ENCODE peak calls at places on chromosomes 2 and 18, in ten cellular contexts. K is OCI-LY7, H is GM12864, V is thoracic aorta, F is AG09319, A is HFF-Myc, M is H9, O is cardiac muscle cell, Q is IMR-90, C is retinal pigment epithelial cell. Z is an unnamed sample.

GRCh38 chr18:79524181-79525078 is 128.7 kb downstream of the NFATC1 start:
- DNase-seq in M (peak), H (no peak), Q (no peak), C (no peak), O (no peak), K (peak), F (no peak), V (no peak), A (no peak), Z (no peak)

GRCh38 chr2:187553908-187554703 is at the start of gene TFPI:
- DNase-seq in Q (peak), F (no peak), C (no peak), O (peak), K (no peak), H (no peak), V (no peak), M (no peak), A (peak), Z (peak)

GRCh38 chr2:158192515-158193234 is 91.0 kb downstream of the UPP2 start:
- DNase-seq in O (no peak), M (no peak), Q (no peak), A (no peak), K (no peak), F (no peak), V (no peak), H (no peak), C (no peak), Z (no peak)

GRCh38 chr18:22167091-22167470 is 2.3 kb upstream of the GATA6 start:
- DNase-seq in O (peak), F (no peak), H (no peak), A (no peak), C (no peak), K (no peak), M (no peak), Q (no peak), V (no peak), Z (peak)

GRCh38 chr2:102126660-102127059 is 15.9 kb upstream of the IL1R1 start:
- DNase-seq in M (no peak), K (no peak), A (no peak), H (no peak), C (no peak), O (no peak), V (no peak), Q (peak), F (no peak), Z (no peak)

GRCh38 chr2:27237341-27237945 is 20.3 kb downstream of the CAD start:
- DNase-seq in O (no peak), A (no peak), F (no peak), K (no peak), M (no peak), C (no peak), V (no peak), Q (no peak), H (no peak), Z (no peak)

GRCh38 chr18:59428018-59428417 is 69.0 kb upstream of the LMAN1 start:
- DNase-seq in F (no peak), Q (no peak), A (no peak), M (no peak), C (no peak), K (no peak), O (no peak), H (no peak), V (no peak), Z (no peak)

GRCh38 chr2:182650704-182651103 is 65.4 kb upstream of the DNAJC10 start:
- DNase-seq in O (peak), K (peak), H (no peak), Q (peak), A (peak), M (no peak), V (no peak), C (no peak), F (peak), Z (no peak)

GRCh38 chr2:120715356-120715755 is 20.3 kb upstream of the GLI2 start:
- DNase-seq in Q (no peak), C (no peak), M (no peak), O (no peak), K (no peak), V (no peak), F (no peak), A (no peak), H (no peak), Z (no peak)

GRCh38 chr2:174535757-174536703 is 49.2 kb upstream of the GPR155 start:
- DNase-seq in V (no peak), M (no peak), O (no peak), A (no peak), K (peak), C (no peak), Q (no peak), F (no peak), H (no peak), Z (no peak)

GRCh38 chr2:237156131-237156856 is 70.6 kb downstream of the COPS8 start:
- DNase-seq in F (peak), V (peak), Q (peak), K (no peak), C (no peak), O (peak), H (no peak), A (no peak), M (no peak), Z (no peak)

GRCh38 chr2:129769402-129769991 is 210.0 kb upstream of the RAB6C start:
- DNase-seq in H (no peak), Q (no peak), A (no peak), O (no peak), V (no peak), C (no peak), F (no peak), M (no peak), K (no peak), Z (no peak)

GRCh38 chr18:76943542-76944339 is 121.4 kb downstream of the ZNF236 start:
- DNase-seq in C (no peak), H (no peak), F (peak), A (no peak), K (no peak), O (peak), V (no peak), M (no peak), Q (peak), Z (no peak)

GRCh38 chr2:85754313-85755095 is 713 bp downstream of the ATOH8 start:
- DNase-seq in A (no peak), M (peak), F (no peak), C (no peak), H (no peak), V (no peak), O (peak), Q (peak), K (no peak), Z (peak)

GRCh38 chr18:55587341-55588000 is 521 bp downstream of the TCF4 start:
- DNase-seq in O (peak), M (peak), A (peak), C (no peak), H (no peak), Q (peak), F (no peak), K (peak), V (no peak), Z (no peak)

GRCh38 chr2:26687785-26688184 is 4.7 kb upstream of the KCNK3 start:
- DNase-seq in O (no peak), V (no peak), M (no peak), K (no peak), Q (no peak), H (no peak), C (no peak), A (no peak), F (no peak), Z (no peak)

GRCh38 chr2:1440581-1440980 is 27.3 kb downstream of the TPO start:
- DNase-seq in H (no peak), F (no peak), O (no peak), K (no peak), Q (no peak), V (no peak), C (no peak), M (no peak), A (no peak), Z (no peak)

GRCh38 chr2:48795065-48795464 is 39.5 kb upstream of the LHCGR start:
- DNase-seq in H (no peak), O (no peak), V (no peak), F (no peak), Q (no peak), M (no peak), A (no peak), K (no peak), C (no peak), Z (no peak)

GRCh38 chr2:101830555-101830954 is 133.0 kb downstream of the MAP4K4 start:
- DNase-seq in C (peak), M (no peak), A (no peak), K (no peak), H (peak), F (no peak), O (peak), V (no peak), Q (peak), Z (peak)

GRCh38 chr2:199460101-199460671 is 2.4 kb upstream of the SATB2 start:
- DNase-seq in K (peak), O (peak), Q (peak), A (no peak), C (no peak), H (no peak), M (no peak), F (no peak), V (no peak), Z (no peak)

GRCh38 chr2:126860395-126860794 is 38.3 kb upstream of the TEX51 start:
- DNase-seq in K (no peak), F (no peak), A (no peak), O (no peak), V (no peak), Q (no peak), C (no peak), M (no peak), H (no peak), Z (no peak)

GRCh38 chr2:41711736-41712135 is 336.1 kb upstream of the PKDCC start:
- DNase-seq in Q (no peak), A (no peak), V (no peak), M (no peak), O (no peak), H (no peak), F (no peak), C (no peak), K (no peak), Z (no peak)

GRCh38 chr18:13276530-13277520 is 58.3 kb downstream of the LDLRAD4 start:
- DNase-seq in V (no peak), F (no peak), C (no peak), Q (no peak), K (no peak), M (no peak), O (no peak), H (no peak), A (no peak), Z (no peak)

GRCh38 chr18:14767474-14767873 is 19.5 kb downstream of the ANKRD30B start:
- DNase-seq in V (no peak), C (no peak), M (no peak), O (no peak), H (no peak), A (no peak), K (no peak), Q (no peak), F (no peak), Z (no peak)

GRCh38 chr18:66495844-66496243 is 108.0 kb downstream of the CDH19 start:
- DNase-seq in M (peak), H (peak), C (peak), A (no peak), F (no peak), V (no peak), O (peak), K (peak), Q (no peak), Z (peak)

GRCh38 chr2:88448248-88448647 is 4.2 kb downstream of the FOXI3 start:
- DNase-seq in Q (no peak), A (no peak), H (no peak), V (no peak), K (no peak), C (no peak), O (no peak), M (no peak), F (no peak), Z (no peak)

GRCh38 chr18:47829831-47830230 is 100.6 kb downstream of the SMAD2 start:
- DNase-seq in A (no peak), K (no peak), C (no peak), O (no peak), H (no peak), M (no peak), F (no peak), V (no peak), Q (no peak), Z (no peak)
- TF ChIP-seq CTCF in A (no peak), K (no peak), C (no peak), O (no peak), H (no peak), M (no peak), F (no peak), V (no peak), Q (no peak), Z (no peak)

DNA sequence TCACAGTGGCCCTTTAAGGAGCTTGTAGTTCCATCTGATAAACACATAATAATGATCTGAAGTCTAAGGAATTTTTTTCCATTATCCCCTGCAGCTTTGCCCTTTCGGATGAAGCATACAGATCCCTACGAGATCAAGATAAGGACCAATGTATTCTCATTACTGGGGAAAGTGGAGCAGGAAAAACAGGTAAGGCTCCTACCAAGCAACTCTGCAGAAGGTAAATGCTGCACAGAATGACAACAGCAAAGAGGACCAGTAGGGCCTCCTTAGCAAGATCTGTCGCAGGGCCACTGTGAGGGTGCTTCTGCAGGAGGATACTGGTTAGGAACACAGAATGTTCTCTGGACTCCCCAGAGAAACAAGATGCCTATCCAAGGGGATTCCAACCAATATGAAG is 84.6 kb downstream of the MYO1B start:
- DNase-seq in C (no peak), H (no peak), K (no peak), A (no peak), V (no peak), M (no peak), F (no peak), Q (no peak), O (no peak), Z (no peak)
- TF ChIP-seq CTCF in C (no peak), H (no peak), K (no peak), A (no peak), V (no peak), M (no peak), F (no peak), Q (no peak), O (no peak), Z (no peak)

GRCh38 chr2:165414187-165414586 is 55.3 kb upstream of the CSRNP3 start:
- DNase-seq in F (no peak), C (no peak), V (no peak), A (no peak), M (no peak), K (no peak), H (no peak), Q (no peak), O (no peak), Z (no peak)

GRCh38 chr2:165420231-165420630 is 49.3 kb upstream of the CSRNP3 start:
- DNase-seq in Q (no peak), K (no peak), A (no peak), H (no peak), M (no peak), F (no peak), V (no peak), C (no peak), O (no peak), Z (no peak)

DNA sequence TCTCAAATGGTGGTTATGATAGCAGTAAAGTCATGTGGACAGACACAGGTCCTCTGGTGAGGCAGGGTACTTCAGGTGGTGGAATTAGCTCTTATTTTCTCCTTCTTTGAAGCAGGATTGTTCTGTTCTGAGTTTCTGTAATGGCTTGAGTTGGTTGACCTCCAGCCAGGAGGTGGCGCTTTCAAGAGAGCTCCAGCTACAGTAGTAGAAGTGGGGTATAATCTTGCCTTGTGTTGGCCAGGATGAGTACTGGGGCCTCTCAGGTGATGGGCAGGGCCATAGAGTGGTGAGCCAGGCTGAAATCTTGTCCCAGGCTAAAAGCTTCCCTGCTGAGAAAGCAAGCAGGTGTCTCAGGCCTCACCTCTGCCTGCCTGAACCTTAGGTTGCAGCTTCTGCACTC is 52.5 kb upstream of the CSRNP3 start:
- DNase-seq in K (no peak), V (no peak), F (no peak), A (no peak), M (no peak), H (no peak), O (no peak), Q (no peak), C (no peak), Z (no peak)
- TF ChIP-seq CTCF in K (peak), V (no peak), F (no peak), A (no peak), M (peak), H (no peak), O (no peak), Q (no peak), C (no peak), Z (no peak)

DNA sequence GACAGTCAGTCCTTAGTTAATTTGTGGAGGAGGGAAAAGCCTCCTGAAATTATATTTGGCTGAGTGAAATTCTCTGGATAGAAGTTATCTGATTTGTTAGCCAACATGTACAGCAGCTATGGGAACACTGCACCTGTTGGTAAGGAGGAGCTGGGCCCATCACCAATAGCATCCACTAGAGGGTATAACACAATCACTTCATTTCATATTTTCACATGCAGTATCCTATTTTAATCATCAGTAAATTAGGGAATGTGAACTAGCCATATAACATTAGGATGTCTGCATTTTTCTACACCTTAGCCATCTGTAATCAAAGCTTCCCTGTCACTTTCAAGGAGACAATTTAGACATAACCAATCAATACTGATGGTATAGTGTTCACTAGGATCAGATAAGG is 818.4 kb upstream of the CDH2 start:
- DNase-seq in A (no peak), V (no peak), Q (peak), O (peak), F (no peak), M (no peak), K (no peak), H (no peak), C (no peak), Z (peak)
- TF ChIP-seq CTCF in A (peak), V (no peak), Q (peak), O (peak), F (peak), M (peak), K (no peak), H (no peak), C (peak), Z (no peak)

DNA sequence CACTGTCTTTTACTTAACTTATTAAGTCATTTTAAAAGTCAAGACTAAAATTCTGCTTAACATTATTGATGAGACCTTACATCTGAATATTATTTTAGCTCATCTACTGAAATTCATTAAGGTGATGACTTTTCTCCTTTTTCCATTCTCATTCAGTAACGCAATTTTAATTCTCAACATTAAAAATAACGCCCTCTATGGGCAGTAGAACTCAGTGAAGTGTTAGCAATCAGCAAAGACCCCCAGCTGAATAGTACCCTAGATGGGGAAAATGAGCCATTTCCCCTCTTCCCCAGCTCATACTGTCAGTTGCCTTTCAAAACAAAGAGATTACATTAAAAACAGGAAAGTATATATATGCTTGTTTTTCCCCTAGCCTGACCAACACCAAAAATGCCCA is 203.3 kb downstream of the NR4A2 start:
- DNase-seq in V (no peak), A (no peak), Q (no peak), O (no peak), F (no peak), H (no peak), M (no peak), C (no peak), K (no peak), Z (no peak)
- TF ChIP-seq CTCF in V (no peak), A (no peak), Q (no peak), O (no peak), F (no peak), H (no peak), M (peak), C (peak), K (peak), Z (no peak)

DNA sequence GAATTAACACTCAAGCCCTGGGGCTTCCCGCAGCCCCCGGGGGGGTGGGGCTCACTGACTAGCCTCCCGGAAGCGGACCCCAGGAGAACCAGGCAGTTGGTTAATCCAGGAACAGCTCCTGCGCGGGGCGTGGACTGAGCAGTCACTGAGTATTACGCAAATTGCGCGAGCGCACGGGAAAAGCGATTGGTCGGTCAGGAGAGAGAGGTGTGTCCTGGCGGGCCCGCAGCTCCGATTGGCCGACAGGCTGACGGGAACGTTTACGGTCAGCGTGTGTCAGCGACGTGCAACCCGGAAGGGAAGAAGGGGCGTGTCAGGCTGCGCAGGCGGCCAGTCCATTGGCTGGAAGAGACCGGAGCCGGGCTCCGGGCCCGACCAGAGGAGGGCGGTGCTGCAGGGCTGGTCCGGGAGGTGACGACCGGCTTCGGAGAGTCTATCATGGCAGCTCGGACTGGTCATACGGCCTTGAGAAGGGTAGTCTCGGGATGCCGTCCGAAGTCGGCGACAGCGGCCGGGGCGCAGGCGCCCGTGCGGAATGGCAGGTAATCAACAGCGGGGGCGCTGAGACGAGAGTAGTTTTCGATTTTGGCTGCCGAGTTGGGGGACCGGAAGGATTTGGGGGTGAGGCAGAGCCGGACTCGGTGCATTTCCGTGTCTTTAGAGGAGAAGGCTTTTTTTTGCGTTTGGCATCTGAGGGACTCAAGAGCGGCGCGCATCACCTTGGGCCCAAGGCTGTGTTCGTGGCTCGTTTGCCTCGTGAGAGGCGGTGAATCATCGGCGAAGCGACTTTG is at the start of gene COQ10B:
- DNase-seq in F (peak), K (peak), A (peak), H (peak), Q (peak), C (peak), V (peak), O (peak), M (peak), Z (peak)
- TF ChIP-seq CTCF in F (peak), K (peak), A (peak), H (peak), Q (peak), C (peak), V (no peak), O (peak), M (peak), Z (no peak)

GRCh38 chr18:42052137-42052708 is 97.2 kb downstream of the PIK3C3 start:
- DNase-seq in M (no peak), A (peak), O (peak), Q (peak), F (no peak), K (peak), H (no peak), C (no peak), V (no peak), Z (no peak)
- TF ChIP-seq CTCF in M (peak), A (peak), O (peak), Q (peak), F (peak), K (peak), H (peak), C (peak), V (no peak), Z (peak)

Z was measured in Calu3.